ENCODE peak calls at places on chromosomes 12 and 14, in five cellular contexts. A, C, E, S and R are unnamed samples.

GRCh38 chr12:124550123-124551089 is 17.0 kb downstream of the NCOR2 start:
- DNase-seq in A (no peak), C (no peak), E (no peak), S (no peak), R (no peak)

GRCh38 chr14:31204593-31205534 is 2.7 kb downstream of the HECTD1 start:
- DNase-seq in A (no peak), C (no peak), E (no peak), S (no peak), R (no peak)

GRCh38 chr14:99001241-99001640 is 270.8 kb downstream of the BCL11B start:
- DNase-seq in A (no peak), C (no peak), E (no peak), S (no peak), R (no peak)

GRCh38 chr14:77039285-77040058 is 11.0 kb upstream of the IRF2BPL start:
- DNase-seq in A (no peak), C (no peak), E (no peak), S (peak), R (no peak)

GRCh38 chr12:93003540-93004239 is 74.6 kb upstream of the EEA1 start:
- DNase-seq in A (no peak), C (no peak), E (no peak), S (no peak), R (no peak)

GRCh38 chr14:67487937-67488893 is at the start of gene TMEM229B:
- DNase-seq in A (no peak), C (no peak), E (no peak), S (no peak), R (peak)

GRCh38 chr14:23056956-23057756 is at the start of gene CDH24:
- DNase-seq in A (no peak), C (peak), E (peak), S (peak), R (peak)

GRCh38 chr12:65282840-65283239 is 4.4 kb downstream of the MSRB3 start:
- DNase-seq in A (no peak), C (no peak), E (no peak), S (no peak), R (no peak)

GRCh38 chr14:61106627-61107147 is 125.6 kb downstream of the SLC38A6 start:
- DNase-seq in A (no peak), C (no peak), E (no peak), S (no peak), R (no peak)
- TF ChIP-seq CTCF in A (peak), C (peak), E (no peak), S (no peak), R (peak)

GRCh38 chr14:104226421-104227385 is 88.3 kb downstream of the KIF26A start:
- DNase-seq in A (no peak), C (no peak), E (no peak), S (no peak), R (no peak)
- TF ChIP-seq CTCF in A (no peak), C (no peak), E (no peak), S (no peak), R (no peak)

GRCh38 chr14:89351364-89351957 is 65.6 kb downstream of the FOXN3 start:
- DNase-seq in A (no peak), C (no peak), E (no peak), S (no peak), R (peak)

GRCh38 chr14:89344871-89345270 is 72.2 kb downstream of the FOXN3 start:
- DNase-seq in A (no peak), C (no peak), E (no peak), S (no peak), R (no peak)

GRCh38 chr14:89349196-89350008 is 67.6 kb downstream of the FOXN3 start:
- DNase-seq in A (no peak), C (no peak), E (peak), S (no peak), R (no peak)

GRCh38 chr14:89348726-89349125 is 68.3 kb downstream of the FOXN3 start:
- DNase-seq in A (no peak), C (no peak), E (no peak), S (no peak), R (no peak)

GRCh38 chr14:89347885-89348284 is 69.1 kb downstream of the FOXN3 start:
- DNase-seq in A (no peak), C (no peak), E (no peak), S (no peak), R (no peak)
- TF ChIP-seq CTCF in A (no peak), C (no peak), E (no peak), S (no peak), R (no peak)

DNA sequence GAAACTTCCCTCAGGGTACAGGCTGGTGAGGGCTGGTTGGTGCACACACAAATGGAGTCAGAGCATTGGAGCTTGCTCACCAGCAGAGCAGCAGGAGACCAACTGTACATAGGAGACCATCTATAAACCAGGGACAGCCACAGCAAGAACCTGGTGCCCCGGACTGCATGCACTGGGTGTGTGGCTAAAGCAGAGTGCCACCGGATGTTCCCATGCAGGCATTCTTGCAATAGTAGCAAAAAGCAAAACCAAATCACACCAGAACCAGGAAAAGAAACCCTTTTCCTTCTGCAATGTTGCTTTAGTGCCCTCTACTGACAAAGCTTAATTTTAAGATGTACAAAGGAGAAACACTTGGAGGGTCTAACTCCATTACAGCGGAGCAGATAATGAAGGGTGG is 136.3 kb downstream of the MDGA2 start:
- DNase-seq in A (no peak), C (no peak), E (no peak), S (no peak), R (no peak)
- TF ChIP-seq CTCF in A (peak), C (no peak), E (peak), S (peak), R (no peak)